ENCODE peak calls at places on chromosomes 13 and 19, in four cellular contexts. H, O, G and L are unnamed samples.

GRCh38 chr13:30895773-30896172 is 10.3 kb upstream of the MEDAG start:
- DNase-seq in G (no peak), O (peak), H (no peak), L (no peak)

GRCh38 chr19:32336259-32337111 is 8.9 kb upstream of the ZNF507 start:
- DNase-seq in H (no peak), O (peak), G (no peak), L (no peak)

GRCh38 chr19:1118999-1119398 is 15.2 kb downstream of the GPX4 start:
- DNase-seq in H (no peak), O (no peak), G (no peak), L (no peak)

GRCh38 chr19:16628984-16629691 is 1.1 kb upstream of the MED26 start:
- DNase-seq in H (no peak), O (peak), G (peak), L (peak)

GRCh38 chr13:60431108-60431700 is 34.2 kb downstream of the TDRD3 start:
- DNase-seq in H (peak), G (peak), O (peak), L (peak)

GRCh38 chr19:11437955-11438354 is 2.5 kb downstream of the PRKCSH start:
- DNase-seq in H (no peak), G (no peak), O (no peak), L (no peak)

GRCh38 chr13:80783926-80784325 is 443.0 kb upstream of the SPRY2 start:
- DNase-seq in O (no peak), H (no peak), G (no peak), L (no peak)

GRCh38 chr13:72290962-72291681 is 424.1 kb upstream of the DACH1 start:
- DNase-seq in O (peak), H (peak), G (no peak), L (no peak)

GRCh38 chr19:35144600-35145436 is 1.8 kb downstream of the FXYD7 start:
- DNase-seq in O (no peak), G (peak), H (no peak), L (peak)

GRCh38 chr13:97435794-97436193 is 1.8 kb downstream of the RAP2A start:
- DNase-seq in O (no peak), G (no peak), H (no peak), L (no peak)

GRCh38 chr19:6229951-6230712 is 49.6 kb downstream of the MLLT1 start:
- DNase-seq in G (no peak), O (no peak), H (no peak), L (no peak)